ENCODE peak calls at places on chromosomes 13 and 19, in seven cellular contexts. One of them, this sample, is unnamed.
A peak's percentile ranks its signal among the peaks of the same experiment; 100 is the strongest.

GRCh38 chr13:83878691-83879410 is 3.4 kb downstream of the SLITRK1 start:
- DNase-seq in CD4-positive, alpha-beta T cell: no peak
- DNase-seq in mucosa of descending colon: peak; percentile 22
- DNase-seq in cardiac muscle cell: no peak
- DNase-seq in body of pancreas: no peak
- DNase-seq in H1: no peak
- DNase-seq in AG09319: no peak
- DNase-seq in this sample: peak; percentile 25

GRCh38 chr19:42683917-42684513 is 56.3 kb downstream of the PSG3 start:
- DNase-seq in CD4-positive, alpha-beta T cell: no peak
- DNase-seq in mucosa of descending colon: no peak
- DNase-seq in cardiac muscle cell: peak; percentile 43
- DNase-seq in body of pancreas: no peak
- DNase-seq in H1: no peak
- DNase-seq in AG09319: no peak
- DNase-seq in this sample: peak; percentile 21

GRCh38 chr13:102913924-102914628 is 68.2 kb downstream of the ERCC5 start:
- DNase-seq in CD4-positive, alpha-beta T cell: no peak
- DNase-seq in mucosa of descending colon: no peak
- DNase-seq in cardiac muscle cell: peak; percentile 55
- DNase-seq in body of pancreas: peak; percentile 8
- DNase-seq in H1: no peak
- DNase-seq in AG09319: no peak
- DNase-seq in this sample: no peak

GRCh38 chr13:48852911-48853310 is 122.8 kb upstream of the FNDC3A start:
- DNase-seq in CD4-positive, alpha-beta T cell: no peak
- DNase-seq in mucosa of descending colon: no peak
- DNase-seq in cardiac muscle cell: no peak
- DNase-seq in body of pancreas: no peak
- DNase-seq in H1: no peak
- DNase-seq in AG09319: no peak
- DNase-seq in this sample: no peak

GRCh38 chr19:44807652-44808462 is 1.0 kb upstream of the BCAM start:
- DNase-seq in CD4-positive, alpha-beta T cell: no peak
- DNase-seq in mucosa of descending colon: no peak
- DNase-seq in cardiac muscle cell: peak; percentile 57
- DNase-seq in body of pancreas: peak; percentile 74
- DNase-seq in H1: peak; percentile 95
- DNase-seq in AG09319: peak; percentile 15
- DNase-seq in this sample: peak; percentile 74

GRCh38 chr19:3684817-3685410 is 15.4 kb downstream of the PIP5K1C start:
- DNase-seq in CD4-positive, alpha-beta T cell: no peak
- DNase-seq in mucosa of descending colon: no peak
- DNase-seq in cardiac muscle cell: no peak
- DNase-seq in body of pancreas: no peak
- DNase-seq in H1: no peak
- DNase-seq in AG09319: no peak
- DNase-seq in this sample: no peak

GRCh38 chr19:48859711-48860572 is 8.5 kb downstream of the PLEKHA4 start:
- DNase-seq in CD4-positive, alpha-beta T cell: no peak
- DNase-seq in mucosa of descending colon: no peak
- DNase-seq in cardiac muscle cell: no peak
- DNase-seq in body of pancreas: peak; percentile 92
- DNase-seq in H1: no peak
- DNase-seq in AG09319: no peak
- DNase-seq in this sample: no peak

GRCh38 chr13:48571121-48571901 is 38.4 kb upstream of the RCBTB2 start:
- DNase-seq in CD4-positive, alpha-beta T cell: no peak
- DNase-seq in mucosa of descending colon: no peak
- DNase-seq in cardiac muscle cell: peak; percentile 83
- DNase-seq in body of pancreas: peak; percentile 39
- DNase-seq in H1: no peak
- DNase-seq in AG09319: peak; percentile 64
- DNase-seq in this sample: no peak

GRCh38 chr13:33169273-33169980 is 116.1 kb downstream of the STARD13 start:
- DNase-seq in CD4-positive, alpha-beta T cell: no peak
- DNase-seq in mucosa of descending colon: no peak
- DNase-seq in cardiac muscle cell: peak; percentile 80
- DNase-seq in body of pancreas: no peak
- DNase-seq in H1: no peak
- DNase-seq in AG09319: no peak
- DNase-seq in this sample: no peak

GRCh38 chr19:13964776-13965175 is 12.5 kb downstream of the DCAF15 start:
- DNase-seq in CD4-positive, alpha-beta T cell: no peak
- DNase-seq in mucosa of descending colon: no peak
- DNase-seq in cardiac muscle cell: no peak
- DNase-seq in body of pancreas: no peak
- DNase-seq in H1: no peak
- DNase-seq in AG09319: no peak
- DNase-seq in this sample: no peak

GRCh38 chr19:16071072-16071691 is 5.1 kb upstream of the TPM4 start:
- DNase-seq in CD4-positive, alpha-beta T cell: no peak
- DNase-seq in mucosa of descending colon: no peak
- DNase-seq in cardiac muscle cell: no peak
- DNase-seq in body of pancreas: no peak
- DNase-seq in H1: no peak
- DNase-seq in AG09319: no peak
- DNase-seq in this sample: no peak

GRCh38 chr13:103100795-103101194 is 34.6 kb upstream of the SLC10A2 start:
- DNase-seq in CD4-positive, alpha-beta T cell: no peak
- DNase-seq in mucosa of descending colon: no peak
- DNase-seq in cardiac muscle cell: no peak
- DNase-seq in body of pancreas: no peak
- DNase-seq in H1: no peak
- DNase-seq in AG09319: no peak
- DNase-seq in this sample: no peak

DNA sequence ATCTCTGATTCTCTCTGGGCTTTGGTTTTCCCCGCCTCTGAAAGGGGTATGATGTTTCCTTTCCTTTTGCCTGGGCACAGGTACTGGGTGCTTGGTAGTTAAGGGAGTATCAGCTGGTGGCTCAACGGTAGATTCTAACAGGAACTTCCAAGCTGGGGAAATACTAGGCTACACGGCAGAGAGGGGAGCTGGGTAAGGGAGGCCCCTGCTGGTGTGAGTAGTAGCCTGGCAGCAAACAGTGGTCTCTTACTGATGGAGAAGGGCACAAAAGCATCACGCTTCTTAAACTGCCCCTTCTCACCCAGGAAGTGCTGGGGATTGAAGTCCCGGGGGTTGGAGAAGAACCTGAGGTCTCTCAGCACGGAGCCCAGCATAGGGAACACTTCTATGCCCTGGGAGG is 26.9 kb upstream of the CYP2A7 start:
- DNase-seq in CD4-positive, alpha-beta T cell: no peak
- DNase-seq in mucosa of descending colon: no peak
- DNase-seq in cardiac muscle cell: no peak
- DNase-seq in body of pancreas: no peak
- DNase-seq in H1: no peak
- DNase-seq in AG09319: peak; percentile 14
- DNase-seq in this sample: no peak
- TF ChIP-seq CTCF in CD4-positive, alpha-beta T cell: peak; percentile 21
- TF ChIP-seq CTCF in mucosa of descending colon: no peak
- TF ChIP-seq CTCF in cardiac muscle cell: peak; percentile 7
- TF ChIP-seq CTCF in body of pancreas: no peak
- TF ChIP-seq CTCF in H1: no peak
- TF ChIP-seq CTCF in AG09319: peak; percentile 63
- TF ChIP-seq CTCF in this sample: no peak

DNA sequence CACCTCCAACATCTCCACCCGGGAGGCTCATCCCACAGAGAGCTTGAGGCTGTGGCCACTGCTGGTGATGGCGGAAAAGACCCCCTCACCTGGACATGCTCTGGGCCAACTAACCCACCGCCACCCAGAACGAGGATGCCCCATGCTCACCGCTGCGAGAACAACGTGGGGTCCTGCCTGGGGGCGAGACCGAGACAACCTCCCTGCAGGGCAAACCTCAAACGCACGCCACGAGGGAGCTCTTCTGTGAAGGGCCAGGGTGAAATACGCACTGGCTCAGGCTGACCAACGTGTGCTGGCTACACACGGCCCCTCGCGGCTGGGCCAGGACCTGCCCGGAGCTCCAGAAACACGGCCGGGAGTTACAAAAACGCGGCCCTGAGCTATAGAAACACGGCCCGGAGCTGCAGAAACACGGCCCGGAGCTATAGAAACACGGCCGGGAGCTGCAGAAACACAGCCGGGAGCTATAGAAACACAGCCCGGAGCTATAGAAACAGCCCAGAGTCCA is 19.0 kb upstream of the PLPP2 start:
- DNase-seq in CD4-positive, alpha-beta T cell: no peak
- DNase-seq in mucosa of descending colon: no peak
- DNase-seq in cardiac muscle cell: no peak
- DNase-seq in body of pancreas: peak; percentile 23
- DNase-seq in H1: no peak
- DNase-seq in AG09319: no peak
- DNase-seq in this sample: no peak
- TF ChIP-seq CTCF in CD4-positive, alpha-beta T cell: no peak
- TF ChIP-seq CTCF in mucosa of descending colon: no peak
- TF ChIP-seq CTCF in cardiac muscle cell: no peak
- TF ChIP-seq CTCF in body of pancreas: no peak
- TF ChIP-seq CTCF in H1: no peak
- TF ChIP-seq CTCF in AG09319: no peak
- TF ChIP-seq CTCF in this sample: no peak

DNA sequence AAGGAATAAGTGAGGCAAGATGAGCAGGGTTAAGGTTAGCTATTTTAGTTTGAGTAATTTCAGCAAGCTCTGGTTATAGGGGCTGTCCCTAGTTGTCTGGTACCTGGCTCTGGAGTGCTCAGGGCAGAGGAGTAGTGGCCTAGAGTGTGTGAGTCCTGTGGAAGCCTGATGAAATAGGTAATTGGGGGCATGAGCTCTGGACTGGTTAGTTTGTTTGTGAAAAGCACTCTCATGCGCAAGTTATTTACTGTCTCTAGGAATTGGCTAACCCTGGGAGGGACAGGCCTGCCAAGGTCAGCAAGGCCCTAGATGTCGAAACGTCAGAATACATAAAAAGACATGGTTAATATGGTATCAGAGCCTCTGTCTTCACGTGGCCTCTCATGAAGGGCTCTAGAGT is 900.1 kb downstream of the PCDH17 start:
- DNase-seq in CD4-positive, alpha-beta T cell: no peak
- DNase-seq in mucosa of descending colon: no peak
- DNase-seq in cardiac muscle cell: no peak
- DNase-seq in body of pancreas: no peak
- DNase-seq in H1: no peak
- DNase-seq in AG09319: no peak
- DNase-seq in this sample: no peak
- TF ChIP-seq CTCF in CD4-positive, alpha-beta T cell: no peak
- TF ChIP-seq CTCF in mucosa of descending colon: no peak
- TF ChIP-seq CTCF in cardiac muscle cell: no peak
- TF ChIP-seq CTCF in body of pancreas: no peak
- TF ChIP-seq CTCF in H1: no peak
- TF ChIP-seq CTCF in AG09319: no peak
- TF ChIP-seq CTCF in this sample: no peak

GRCh38 chr13:109672545-109672944 is 113.8 kb downstream of the IRS2 start:
- DNase-seq in CD4-positive, alpha-beta T cell: no peak
- DNase-seq in mucosa of descending colon: no peak
- DNase-seq in cardiac muscle cell: no peak
- DNase-seq in body of pancreas: no peak
- DNase-seq in H1: no peak
- DNase-seq in AG09319: peak; percentile 37
- DNase-seq in this sample: no peak

GRCh38 chr13:109671919-109672318 is 114.5 kb downstream of the IRS2 start:
- DNase-seq in CD4-positive, alpha-beta T cell: no peak
- DNase-seq in mucosa of descending colon: no peak
- DNase-seq in cardiac muscle cell: no peak
- DNase-seq in body of pancreas: no peak
- DNase-seq in H1: no peak
- DNase-seq in AG09319: no peak
- DNase-seq in this sample: no peak

GRCh38 chr13:109669956-109670355 is 116.4 kb downstream of the IRS2 start:
- DNase-seq in CD4-positive, alpha-beta T cell: no peak
- DNase-seq in mucosa of descending colon: no peak
- DNase-seq in cardiac muscle cell: no peak
- DNase-seq in body of pancreas: no peak
- DNase-seq in H1: no peak
- DNase-seq in AG09319: no peak
- DNase-seq in this sample: no peak

GRCh38 chr13:109670776-109671175 is 115.6 kb downstream of the IRS2 start:
- DNase-seq in CD4-positive, alpha-beta T cell: no peak
- DNase-seq in mucosa of descending colon: no peak
- DNase-seq in cardiac muscle cell: no peak
- DNase-seq in body of pancreas: no peak
- DNase-seq in H1: no peak
- DNase-seq in AG09319: no peak
- DNase-seq in this sample: no peak

DNA sequence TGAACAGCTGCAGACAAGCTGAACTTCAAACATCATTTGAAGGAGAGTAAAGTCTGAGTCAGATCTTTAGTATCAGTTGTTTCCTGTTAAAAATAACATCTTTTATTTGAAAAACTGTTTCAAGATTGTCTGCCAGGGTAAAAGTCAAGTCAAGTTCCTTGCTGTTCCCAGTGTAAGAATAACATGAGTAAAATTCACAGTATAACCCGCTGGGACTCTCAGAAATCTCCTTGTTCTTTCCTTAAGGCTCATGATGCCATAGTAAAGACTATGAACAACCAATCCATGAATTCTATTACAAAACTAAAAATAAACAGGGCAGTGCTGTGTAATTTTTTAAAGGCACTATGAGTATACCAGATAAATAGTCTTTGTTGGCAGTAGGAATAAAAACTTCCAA is 112.9 kb downstream of the IRS2 start:
- DNase-seq in CD4-positive, alpha-beta T cell: no peak
- DNase-seq in mucosa of descending colon: no peak
- DNase-seq in cardiac muscle cell: no peak
- DNase-seq in body of pancreas: no peak
- DNase-seq in H1: no peak
- DNase-seq in AG09319: no peak
- DNase-seq in this sample: no peak
- TF ChIP-seq CTCF in CD4-positive, alpha-beta T cell: no peak
- TF ChIP-seq CTCF in mucosa of descending colon: no peak
- TF ChIP-seq CTCF in cardiac muscle cell: no peak
- TF ChIP-seq CTCF in body of pancreas: no peak
- TF ChIP-seq CTCF in H1: no peak
- TF ChIP-seq CTCF in AG09319: no peak
- TF ChIP-seq CTCF in this sample: no peak

GRCh38 chr19:30228113-30228725 is 144.0 kb upstream of the ZNF536 start:
- DNase-seq in CD4-positive, alpha-beta T cell: no peak
- DNase-seq in mucosa of descending colon: no peak
- DNase-seq in cardiac muscle cell: no peak
- DNase-seq in body of pancreas: no peak
- DNase-seq in H1: no peak
- DNase-seq in AG09319: no peak
- DNase-seq in this sample: peak; percentile 72

GRCh38 chr19:30228726-30229523 is 143.3 kb upstream of the ZNF536 start:
- DNase-seq in CD4-positive, alpha-beta T cell: no peak
- DNase-seq in mucosa of descending colon: no peak
- DNase-seq in cardiac muscle cell: peak; percentile 14
- DNase-seq in body of pancreas: no peak
- DNase-seq in H1: no peak
- DNase-seq in AG09319: no peak
- DNase-seq in this sample: peak; percentile 49

GRCh38 chr19:30226464-30227070 is 145.6 kb upstream of the ZNF536 start:
- DNase-seq in CD4-positive, alpha-beta T cell: no peak
- DNase-seq in mucosa of descending colon: no peak
- DNase-seq in cardiac muscle cell: no peak
- DNase-seq in body of pancreas: no peak
- DNase-seq in H1: no peak
- DNase-seq in AG09319: no peak
- DNase-seq in this sample: peak; percentile 42

GRCh38 chr19:30227071-30227621 is 145.0 kb upstream of the ZNF536 start:
- DNase-seq in CD4-positive, alpha-beta T cell: no peak
- DNase-seq in mucosa of descending colon: no peak
- DNase-seq in cardiac muscle cell: no peak
- DNase-seq in body of pancreas: no peak
- DNase-seq in H1: no peak
- DNase-seq in AG09319: no peak
- DNase-seq in this sample: no peak

GRCh38 chr19:30227661-30228112 is 144.5 kb upstream of the ZNF536 start:
- DNase-seq in CD4-positive, alpha-beta T cell: no peak
- DNase-seq in mucosa of descending colon: no peak
- DNase-seq in cardiac muscle cell: peak; percentile 71
- DNase-seq in body of pancreas: peak; percentile 58
- DNase-seq in H1: no peak
- DNase-seq in AG09319: no peak
- DNase-seq in this sample: peak; percentile 89
- TF ChIP-seq CTCF in CD4-positive, alpha-beta T cell: no peak
- TF ChIP-seq CTCF in mucosa of descending colon: peak; percentile 26
- TF ChIP-seq CTCF in cardiac muscle cell: peak; percentile 37
- TF ChIP-seq CTCF in body of pancreas: peak; percentile 36
- TF ChIP-seq CTCF in H1: peak; percentile 45
- TF ChIP-seq CTCF in AG09319: peak; percentile 36
- TF ChIP-seq CTCF in this sample: peak; percentile 44